ENCODE peak calls at places on chromosomes 12 and 14, in four cellular contexts. One of them, this sample, is unnamed.

GRCh38 chr14:32713856-32714255 is 224.8 kb upstream of the NPAS3 start:
- DNase-seq in HepG2: no peak
- DNase-seq in A549: no peak
- DNase-seq in HCT116: no peak
- DNase-seq in this sample: no peak

GRCh38 chr12:108704527-108704926 is 26.8 kb downstream of the CORO1C start:
- DNase-seq in HepG2: no peak
- DNase-seq in A549: no peak
- DNase-seq in HCT116: no peak
- DNase-seq in this sample: no peak

GRCh38 chr12:27025116-27025515 is 2.8 kb downstream of the MED21 start:
- DNase-seq in HepG2: no peak
- DNase-seq in A549: no peak
- DNase-seq in HCT116: no peak
- DNase-seq in this sample: no peak

GRCh38 chr12:65858831-65859230 is 34.5 kb downstream of the HMGA2 start:
- DNase-seq in HepG2: no peak
- DNase-seq in A549: no peak
- DNase-seq in HCT116: no peak
- DNase-seq in this sample: no peak

GRCh38 chr14:36271939-36272907 is 48.2 kb downstream of the MBIP start:
- DNase-seq in HepG2: no peak
- DNase-seq in A549: no peak
- DNase-seq in HCT116: no peak
- DNase-seq in this sample: no peak

GRCh38 chr12:25301798-25302197 is 51.1 kb upstream of the KRAS start:
- DNase-seq in HepG2: no peak
- DNase-seq in A549: no peak
- DNase-seq in HCT116: no peak
- DNase-seq in this sample: no peak

GRCh38 chr12:8078400-8078799 is 3.7 kb upstream of the NECAP1 start:
- DNase-seq in HepG2: no peak
- DNase-seq in A549: peak
- DNase-seq in HCT116: peak
- DNase-seq in this sample: peak

GRCh38 chr12:89801284-89801683 is 92.6 kb upstream of the ATP2B1 start:
- DNase-seq in HepG2: no peak
- DNase-seq in A549: no peak
- DNase-seq in HCT116: no peak
- DNase-seq in this sample: no peak

GRCh38 chr14:80211143-80212024 is at the start of gene DIO2:
- DNase-seq in HepG2: no peak
- DNase-seq in A549: peak
- DNase-seq in HCT116: no peak
- DNase-seq in this sample: no peak

GRCh38 chr14:91387135-91387849 is 30.3 kb downstream of the CCDC88C start:
- DNase-seq in HepG2: no peak
- DNase-seq in A549: no peak
- DNase-seq in HCT116: no peak
- DNase-seq in this sample: no peak

GRCh38 chr14:38248629-38249028 is 7.3 kb downstream of the CLEC14A start:
- DNase-seq in HepG2: peak
- DNase-seq in A549: no peak
- DNase-seq in HCT116: no peak
- DNase-seq in this sample: no peak

GRCh38 chr14:24297190-24297964 is 2.2 kb downstream of the DHRS1 start:
- DNase-seq in HepG2: peak
- DNase-seq in A549: peak
- DNase-seq in HCT116: no peak
- DNase-seq in this sample: no peak

GRCh38 chr14:91354979-91355685 is 62.5 kb downstream of the CCDC88C start:
- DNase-seq in HepG2: no peak
- DNase-seq in A549: no peak
- DNase-seq in HCT116: no peak
- DNase-seq in this sample: peak

GRCh38 chr12:117328556-117329100 is 32.8 kb downstream of the NOS1 start:
- DNase-seq in HepG2: no peak
- DNase-seq in A549: no peak
- DNase-seq in HCT116: no peak
- DNase-seq in this sample: no peak

GRCh38 chr12:67716817-67717216 is 68.3 kb downstream of the DYRK2 start:
- DNase-seq in HepG2: peak
- DNase-seq in A549: no peak
- DNase-seq in HCT116: no peak
- DNase-seq in this sample: no peak

GRCh38 chr12:1373887-1374286 is 220.5 kb downstream of the FBXL14 start:
- DNase-seq in HepG2: no peak
- DNase-seq in A549: no peak
- DNase-seq in HCT116: no peak
- DNase-seq in this sample: no peak

GRCh38 chr12:56590237-56590830 is 39.8 kb downstream of the BAZ2A start:
- DNase-seq in HepG2: peak
- DNase-seq in A549: peak
- DNase-seq in HCT116: no peak
- DNase-seq in this sample: peak
- TF ChIP-seq RAD21 in HepG2: peak
- TF ChIP-seq RAD21 in A549: peak
- TF ChIP-seq RAD21 in HCT116: peak
- TF ChIP-seq RAD21 in this sample: peak

GRCh38 chr12:107402041-107403022 is 283.3 kb upstream of the PWP1 start:
- DNase-seq in HepG2: peak
- DNase-seq in A549: peak
- DNase-seq in HCT116: peak
- DNase-seq in this sample: peak

GRCh38 chr12:107405436-107405835 is 280.2 kb upstream of the PWP1 start:
- DNase-seq in HepG2: no peak
- DNase-seq in A549: no peak
- DNase-seq in HCT116: no peak
- DNase-seq in this sample: no peak

GRCh38 chr12:107406932-107407331 is 278.7 kb upstream of the PWP1 start:
- DNase-seq in HepG2: no peak
- DNase-seq in A549: no peak
- DNase-seq in HCT116: no peak
- DNase-seq in this sample: no peak

GRCh38 chr12:107400686-107401447 is 284.7 kb upstream of the PWP1 start:
- DNase-seq in HepG2: no peak
- DNase-seq in A549: peak
- DNase-seq in HCT116: no peak
- DNase-seq in this sample: no peak

GRCh38 chr12:107404981-107405380 is 280.6 kb upstream of the PWP1 start:
- DNase-seq in HepG2: peak
- DNase-seq in A549: peak
- DNase-seq in HCT116: peak
- DNase-seq in this sample: peak
- TF ChIP-seq RAD21 in HepG2: peak
- TF ChIP-seq RAD21 in A549: peak
- TF ChIP-seq RAD21 in HCT116: peak
- TF ChIP-seq RAD21 in this sample: peak

GRCh38 chr14:71107921-71108320 is 200.7 kb downstream of the PCNX1 start:
- DNase-seq in HepG2: no peak
- DNase-seq in A549: no peak
- DNase-seq in HCT116: no peak
- DNase-seq in this sample: no peak
- TF ChIP-seq RAD21 in HepG2: no peak
- TF ChIP-seq RAD21 in A549: no peak
- TF ChIP-seq RAD21 in HCT116: no peak
- TF ChIP-seq RAD21 in this sample: no peak

DNA sequence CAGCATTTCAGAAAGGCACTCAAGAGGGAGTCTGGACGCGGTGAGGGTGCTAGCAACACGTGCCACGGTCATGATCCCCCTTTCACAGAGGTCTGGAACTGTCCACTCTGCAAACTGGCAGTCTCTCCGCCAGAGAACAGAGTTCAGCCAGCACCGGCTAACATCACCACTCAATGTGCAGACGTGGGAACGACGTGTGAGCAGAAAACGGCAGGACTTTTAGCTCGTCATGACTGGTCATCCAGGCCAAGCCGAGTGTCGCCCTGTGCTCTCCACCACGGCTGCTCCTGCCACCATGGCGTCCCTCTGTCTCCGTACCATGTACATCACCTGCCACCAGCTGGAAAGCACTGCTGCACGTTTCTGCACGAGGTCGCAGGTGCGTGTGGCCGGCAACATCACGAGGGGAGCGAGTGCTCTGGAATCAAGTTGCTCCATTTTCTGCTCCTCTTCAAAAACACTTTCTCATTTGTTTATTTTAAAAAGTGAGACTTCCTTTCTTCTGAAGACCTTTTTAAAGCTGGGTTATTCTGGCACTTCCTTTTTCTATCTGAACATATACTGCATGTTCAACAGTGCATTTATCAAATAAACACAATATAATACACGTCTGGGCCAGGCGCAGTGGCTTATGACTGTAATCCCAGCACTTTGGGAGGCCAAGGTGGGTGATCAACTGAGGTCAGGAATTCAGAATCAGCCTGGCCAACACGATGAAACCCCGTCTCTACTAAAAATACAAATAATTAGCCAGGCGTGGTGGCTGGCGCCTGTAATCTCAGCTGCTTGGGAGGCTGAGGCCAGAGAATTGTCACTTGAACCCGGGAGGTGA is 28.0 kb downstream of the SLC15A4 start:
- DNase-seq in HepG2: no peak
- DNase-seq in A549: no peak
- DNase-seq in HCT116: no peak
- DNase-seq in this sample: no peak
- TF ChIP-seq RAD21 in HepG2: no peak
- TF ChIP-seq RAD21 in A549: no peak
- TF ChIP-seq RAD21 in HCT116: no peak
- TF ChIP-seq RAD21 in this sample: no peak

DNA sequence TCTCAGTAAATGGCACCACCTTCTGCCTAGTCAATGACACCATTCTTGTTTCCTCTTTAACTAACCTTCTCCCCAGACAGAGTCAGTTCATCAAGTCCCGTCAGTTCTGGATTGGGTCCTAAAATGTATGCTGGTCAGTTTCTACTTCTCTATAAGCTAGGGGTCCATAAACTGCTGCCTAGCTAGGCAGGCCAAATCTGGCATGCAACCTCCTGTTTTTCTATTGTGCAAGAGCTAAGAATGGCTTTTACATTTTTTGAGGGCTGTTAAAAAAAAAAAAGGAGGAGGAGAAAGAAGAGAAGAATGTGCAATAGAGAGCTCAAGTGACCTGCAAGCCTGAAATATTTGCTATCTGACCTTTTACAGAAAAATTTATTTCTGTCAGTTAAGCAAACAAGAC is 6.4 kb upstream of the TMED10 start:
- DNase-seq in HepG2: peak
- DNase-seq in A549: no peak
- DNase-seq in HCT116: no peak
- DNase-seq in this sample: no peak
- TF ChIP-seq RAD21 in HepG2: no peak
- TF ChIP-seq RAD21 in A549: no peak
- TF ChIP-seq RAD21 in HCT116: no peak
- TF ChIP-seq RAD21 in this sample: no peak

GRCh38 chr14:89017417-89017816 is 193.0 kb downstream of the TTC8 start:
- DNase-seq in HepG2: no peak
- DNase-seq in A549: no peak
- DNase-seq in HCT116: no peak
- DNase-seq in this sample: no peak
- TF ChIP-seq RAD21 in HepG2: no peak
- TF ChIP-seq RAD21 in A549: no peak
- TF ChIP-seq RAD21 in HCT116: no peak
- TF ChIP-seq RAD21 in this sample: no peak

DNA sequence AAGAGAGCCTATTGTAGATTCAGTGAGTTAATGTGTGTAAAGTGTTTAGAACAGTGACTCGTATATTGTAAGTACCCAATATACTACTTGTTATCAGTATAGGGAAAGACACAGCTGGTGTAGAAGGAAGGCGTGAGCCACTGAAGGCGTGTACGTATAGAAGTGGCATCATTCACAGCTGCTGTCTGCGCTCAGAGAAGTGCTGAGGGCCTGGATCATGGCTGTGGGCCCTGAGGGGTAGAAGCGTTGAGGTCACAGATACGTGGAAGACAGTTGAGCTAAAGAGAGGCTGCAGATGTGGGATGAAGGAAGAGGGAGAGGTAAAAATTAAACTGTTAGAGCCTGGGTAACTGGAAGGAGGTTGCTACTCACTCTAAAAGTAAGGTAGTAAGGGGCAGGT is 5.9 kb downstream of the C12orf75 start:
- DNase-seq in HepG2: no peak
- DNase-seq in A549: no peak
- DNase-seq in HCT116: no peak
- DNase-seq in this sample: no peak
- TF ChIP-seq RAD21 in HepG2: no peak
- TF ChIP-seq RAD21 in A549: no peak
- TF ChIP-seq RAD21 in HCT116: no peak
- TF ChIP-seq RAD21 in this sample: no peak

This sample was measured in K562.